ENCODE peak calls at places on chromosomes 2 and 18, in ten cellular contexts. J is activated naive CD4-positive, alpha-beta T cell; O is AG08395; V is M059J; N is fibroblast of mammary gland; W is psoas muscle; B is MM.1S; Y is NCI-H82; M is cardiac muscle cell; L is AG04450. E is an unnamed sample.

GRCh38 chr2:226002438-226002837 is 602.9 kb downstream of the NYAP2 start:
- DNase-seq in J (no peak), O (peak), V (peak), N (peak), W (peak), B (peak), Y (peak), M (no peak), L (no peak), E (no peak)

GRCh38 chr2:43478423-43479086 is 117.3 kb downstream of the THADA start:
- DNase-seq in J (no peak), O (no peak), V (no peak), N (no peak), W (no peak), B (no peak), Y (no peak), M (no peak), L (no peak), E (no peak)

GRCh38 chr2:188569441-188569840 is 277.8 kb downstream of the GULP1 start:
- DNase-seq in J (no peak), O (no peak), V (no peak), N (peak), W (no peak), B (no peak), Y (peak), M (no peak), L (no peak), E (no peak)

GRCh38 chr18:39564716-39565115 is 1999.1 kb upstream of the CELF4 start:
- DNase-seq in J (no peak), O (no peak), V (no peak), N (no peak), W (no peak), B (no peak), Y (no peak), M (no peak), L (no peak), E (no peak)

GRCh38 chr2:233225230-233226068 is 26.0 kb upstream of the ATG16L1 start:
- DNase-seq in J (no peak), O (no peak), V (peak), N (peak), W (no peak), B (no peak), Y (no peak), M (no peak), L (no peak), E (no peak)

GRCh38 chr2:74026674-74027294 is 42.1 kb downstream of the TET3 start:
- DNase-seq in J (no peak), O (no peak), V (no peak), N (no peak), W (no peak), B (no peak), Y (no peak), M (no peak), L (no peak), E (no peak)

GRCh38 chr18:57015036-57015805 is 131.7 kb upstream of the BOD1L2 start:
- DNase-seq in J (no peak), O (no peak), V (no peak), N (no peak), W (no peak), B (no peak), Y (peak), M (no peak), L (no peak), E (no peak)

GRCh38 chr2:112725545-112726457 is 5.0 kb downstream of the NT5DC4 start:
- DNase-seq in J (no peak), O (no peak), V (no peak), N (no peak), W (no peak), B (no peak), Y (no peak), M (no peak), L (no peak), E (no peak)

GRCh38 chr2:226611196-226611943 is 188.2 kb downstream of the IRS1 start:
- DNase-seq in J (no peak), O (no peak), V (peak), N (no peak), W (no peak), B (no peak), Y (no peak), M (no peak), L (no peak), E (no peak)

GRCh38 chr18:74789078-74789477 is 191.4 kb downstream of the ZNF407 start:
- DNase-seq in J (no peak), O (no peak), V (no peak), N (no peak), W (no peak), B (no peak), Y (no peak), M (no peak), L (no peak), E (no peak)

GRCh38 chr2:70596293-70596692 is 42.7 kb upstream of the TGFA start:
- DNase-seq in J (no peak), O (no peak), V (peak), N (peak), W (no peak), B (no peak), Y (no peak), M (no peak), L (no peak), E (no peak)

GRCh38 chr2:138724296-138724695 is 55.9 kb downstream of the NXPH2 start:
- DNase-seq in J (no peak), O (no peak), V (no peak), N (peak), W (no peak), B (no peak), Y (no peak), M (no peak), L (no peak), E (no peak)

GRCh38 chr2:155203187-155203586 is 504.7 kb downstream of the KCNJ3 start:
- DNase-seq in J (no peak), O (no peak), V (no peak), N (no peak), W (no peak), B (peak), Y (peak), M (no peak), L (no peak), E (no peak)

GRCh38 chr2:239222346-239223028 is 178.3 kb downstream of the HDAC4 start:
- DNase-seq in J (no peak), O (peak), V (no peak), N (peak), W (no peak), B (peak), Y (no peak), M (no peak), L (no peak), E (no peak)

GRCh38 chr2:12076810-12077209 is 330.4 kb downstream of the LPIN1 start:
- DNase-seq in J (no peak), O (no peak), V (peak), N (peak), W (no peak), B (no peak), Y (no peak), M (no peak), L (no peak), E (no peak)

GRCh38 chr18:35933982-35934381 is 38.5 kb upstream of the RMP24 start:
- DNase-seq in J (no peak), O (no peak), V (peak), N (no peak), W (no peak), B (no peak), Y (peak), M (no peak), L (no peak), E (no peak)

GRCh38 chr2:240250985-240251847 is 110.8 kb upstream of the OTOS start:
- DNase-seq in J (no peak), O (peak), V (peak), N (peak), W (peak), B (peak), Y (peak), M (no peak), L (peak), E (peak)

GRCh38 chr2:189624648-189625355 is 36.5 kb upstream of the ASNSD1 start:
- DNase-seq in J (no peak), O (no peak), V (no peak), N (no peak), W (no peak), B (no peak), Y (no peak), M (no peak), L (no peak), E (no peak)

GRCh38 chr2:229160180-229160579 is 110.9 kb downstream of the PID1 start:
- DNase-seq in J (no peak), O (no peak), V (no peak), N (no peak), W (no peak), B (no peak), Y (no peak), M (no peak), L (no peak), E (no peak)

GRCh38 chr18:27404855-27405254 is 219.7 kb upstream of the CHST9 start:
- DNase-seq in J (no peak), O (no peak), V (peak), N (no peak), W (no peak), B (no peak), Y (no peak), M (no peak), L (no peak), E (no peak)

GRCh38 chr2:138922973-138923563 is 142.9 kb upstream of the NXPH2 start:
- DNase-seq in J (no peak), O (peak), V (peak), N (peak), W (no peak), B (peak), Y (peak), M (peak), L (no peak), E (no peak)

GRCh38 chr2:213086050-213086449 is 65.4 kb downstream of the IKZF2 start:
- DNase-seq in J (no peak), O (no peak), V (no peak), N (no peak), W (no peak), B (no peak), Y (no peak), M (no peak), L (no peak), E (no peak)

GRCh38 chr2:121036226-121036692 is 248.7 kb downstream of the TFCP2L1 start:
- DNase-seq in J (no peak), O (no peak), V (no peak), N (no peak), W (no peak), B (no peak), Y (no peak), M (no peak), L (no peak), E (no peak)

GRCh38 chr18:36315736-36316135 is 18.2 kb downstream of the FHOD3 start:
- DNase-seq in J (no peak), O (peak), V (peak), N (peak), W (no peak), B (no peak), Y (peak), M (no peak), L (no peak), E (no peak)

GRCh38 chr2:102771114-102771513 is 9.3 kb downstream of the TMEM182 start:
- DNase-seq in J (no peak), O (no peak), V (no peak), N (no peak), W (no peak), B (no peak), Y (no peak), M (no peak), L (no peak), E (no peak)

GRCh38 chr18:3150274-3150673 is 69.5 kb downstream of the MYOM1 start:
- DNase-seq in J (no peak), O (no peak), V (no peak), N (no peak), W (no peak), B (no peak), Y (no peak), M (no peak), L (no peak), E (no peak)

GRCh38 chr2:38076710-38077430 is 919 bp upstream of the CYP1B1 start:
- DNase-seq in J (no peak), O (peak), V (peak), N (peak), W (peak), B (peak), Y (peak), M (peak), L (peak), E (peak)

GRCh38 chr2:217014298-217015116 is 154.6 kb upstream of the TNP1 start:
- DNase-seq in J (no peak), O (no peak), V (no peak), N (no peak), W (no peak), B (no peak), Y (no peak), M (no peak), L (no peak), E (no peak)

GRCh38 chr2:235754381-235755207 is 260.8 kb downstream of the AGAP1 start:
- DNase-seq in J (no peak), O (no peak), V (no peak), N (no peak), W (no peak), B (no peak), Y (no peak), M (no peak), L (no peak), E (no peak)

GRCh38 chr2:17401096-17401495 is 117.1 kb downstream of the RAD51AP2 start:
- DNase-seq in J (no peak), O (no peak), V (peak), N (no peak), W (no peak), B (no peak), Y (no peak), M (no peak), L (no peak), E (no peak)

GRCh38 chr2:61371027-61371426 is 99.9 kb downstream of the USP34 start:
- DNase-seq in J (no peak), O (no peak), V (peak), N (peak), W (no peak), B (no peak), Y (no peak), M (no peak), L (no peak), E (no peak)

GRCh38 chr2:106970471-106971261 is 84.7 kb upstream of the ST6GAL2 start:
- DNase-seq in J (no peak), O (no peak), V (no peak), N (peak), W (no peak), B (no peak), Y (no peak), M (no peak), L (no peak), E (no peak)

E was measured in mesothelial cell of epicardium.